ENCODE peak calls at places on chromosomes 11 and 22, in six cellular contexts. C, M, B, E, J and Z are unnamed samples. For H3K36me3 and H3K4me1, the result is how much of the 10 kb centered on the place peaks cover.

GRCh38 chr11:18243783-18244362 is 4.6 kb downstream of the SAA2 start:
- DNase-seq in E (no peak), J (peak), M (peak), B (peak), C (peak), Z (peak)

GRCh38 chr11:100865443-100865842 is 178.4 kb downstream of the ARHGAP42 start:
- DNase-seq in C (no peak), B (no peak), J (no peak), E (no peak), M (no peak), Z (no peak)

GRCh38 chr22:47213571-47214230 is 451.3 kb downstream of the TBC1D22A start:
- DNase-seq in J (no peak), M (no peak), C (no peak), E (peak), B (peak), Z (peak)

GRCh38 chr11:1209371-1210057 is 13.4 kb upstream of the MUC5B start:
- DNase-seq in J (no peak), C (no peak), E (no peak), M (no peak), B (peak), Z (no peak)

GRCh38 chr11:118343981-118344521 is at the start of gene CD3G:
- DNase-seq in E (no peak), B (no peak), M (no peak), C (no peak), J (no peak), Z (peak)

GRCh38 chr11:119982517-119983239 is 155.2 kb downstream of the TRIM29 start:
- DNase-seq in M (peak), E (no peak), J (peak), B (no peak), C (no peak), Z (no peak)

GRCh38 chr11:811446-812245 is 1.9 kb downstream of the RPLP2 start:
- DNase-seq in J (no peak), B (no peak), C (no peak), E (no peak), M (no peak), Z (no peak)

GRCh38 chr11:111694851-111695250 is 71.3 kb downstream of the PPP2R1B start:
- DNase-seq in C (no peak), B (no peak), M (no peak), E (no peak), J (peak), Z (no peak)

GRCh38 chr11:72293391-72293790 is 49.4 kb upstream of the PHOX2A start:
- DNase-seq in J (no peak), C (no peak), M (no peak), B (no peak), E (no peak), Z (no peak)

GRCh38 chr22:46363611-46364321 is 28.3 kb downstream of the TRMU start:
- DNase-seq in B (no peak), J (no peak), M (no peak), C (no peak), E (no peak), Z (no peak)

GRCh38 chr11:76980196-76980595 is 54.0 kb upstream of the B3GNT6 start:
- DNase-seq in E (no peak), J (no peak), C (no peak), B (no peak), M (no peak), Z (no peak)

GRCh38 chr11:76653674-76654309 is 16.8 kb downstream of the LRRC32 start:
- DNase-seq in E (peak), C (no peak), M (no peak), B (peak), J (peak), Z (peak)

GRCh38 chr22:30861688-30862552 is 106.7 kb downstream of the MORC2 start:
- DNase-seq in M (no peak), C (no peak), E (no peak), B (no peak), J (no peak), Z (no peak)

GRCh38 chr11:10400856-10401255 is 54.2 kb upstream of the AMPD3 start:
- DNase-seq in J (peak), E (no peak), M (no peak), B (no peak), C (no peak), Z (no peak)

GRCh38 chr11:57421066-57421465 is 5.9 kb downstream of the SLC43A3 start:
- DNase-seq in E (no peak), C (no peak), M (no peak), J (no peak), B (no peak), Z (no peak)

GRCh38 chr11:12017865-12018453 is 9.5 kb upstream of the DKK3 start:
- DNase-seq in M (no peak), E (no peak), C (peak), B (no peak), J (peak), Z (no peak)

GRCh38 chr22:25564979-25565677 is 653 bp downstream of the GRK3 start:
- DNase-seq in J (peak), E (no peak), M (peak), C (no peak), B (peak), Z (peak)

GRCh38 chr11:21894492-21894891 is 298.4 kb upstream of the ANO5 start:
- DNase-seq in E (no peak), C (no peak), M (no peak), J (no peak), B (no peak), Z (no peak)

GRCh38 chr11:27401280-27401679 is 38.3 kb upstream of the CCDC34 start:
- DNase-seq in B (no peak), J (no peak), C (no peak), M (no peak), E (no peak), Z (no peak)

GRCh38 chr11:112216591-112217105 is 9.6 kb upstream of the PTS start:
- DNase-seq in C (no peak), J (peak), E (no peak), M (no peak), B (no peak), Z (no peak)

GRCh38 chr11:12086271-12087074 is 23.9 kb upstream of the MICAL2 start:
- DNase-seq in M (no peak), E (no peak), J (peak), B (no peak), C (no peak), Z (peak)

GRCh38 chr11:45097721-45098493 is 48.5 kb upstream of the PRDM11 start:
- DNase-seq in J (peak), E (no peak), B (peak), C (peak), M (peak), Z (peak)

GRCh38 chr11:113982306-113982705 is 7.4 kb downstream of the HTR3A start:
- DNase-seq in E (no peak), B (no peak), J (no peak), C (no peak), M (no peak), Z (no peak)

GRCh38 chr22:20656902-20657836 is 116.7 kb upstream of the SERPIND1 start:
- DNase-seq in C (no peak), M (no peak), E (no peak), B (peak), J (no peak), Z (no peak)

DNA sequence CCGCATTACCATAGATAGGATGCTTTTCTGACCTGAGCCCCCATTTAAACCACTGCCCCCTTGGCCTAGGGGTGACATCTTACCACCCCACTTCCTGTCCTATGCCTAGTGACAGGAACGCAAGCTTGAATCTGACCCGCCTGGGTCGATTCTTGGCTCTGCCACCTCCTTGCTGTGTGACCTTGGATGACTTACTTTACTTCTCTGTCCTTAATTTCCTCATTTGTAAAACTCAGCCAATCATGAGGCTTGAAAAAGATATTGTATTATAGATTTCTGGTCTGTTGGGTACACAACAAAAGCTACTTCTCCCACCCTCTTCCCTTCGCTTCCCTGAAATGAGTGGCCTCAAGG is 39.2 kb upstream of the CDON start:
- DNase-seq in J (no peak), M (no peak), E (no peak), B (no peak), C (no peak), Z (no peak)
- H3K36me3 ChIP-seq in J (under half), M (under half), E (under half), B (under half), C (under half), Z (under half)

GRCh38 chr11:2930705-2931415 is 1.6 kb upstream of the PHLDA2 start:
- DNase-seq in C (peak), E (peak), M (peak), J (no peak), B (peak), Z (peak)
- TF ChIP-seq CTCF in C (peak), E (peak), M (peak), J (no peak), B (peak), Z (peak)

GRCh38 chr22:22018825-22019658 is 36.5 kb upstream of the TOP3B start:
- DNase-seq in M (no peak), E (no peak), B (no peak), C (no peak), J (no peak), Z (no peak)
- H3K4me1 ChIP-seq in M (under half), E (under half), B (under half), C (under half), J (under half), Z (under half)

GRCh38 chr11:70430122-70430521 is 31.8 kb downstream of the CTTN start:
- DNase-seq in M (no peak), C (no peak), E (no peak), J (no peak), B (no peak), Z (no peak)
- H3K36me3 ChIP-seq in M (under half), C (half or more), E (under half), J (half or more), B (half or more), Z (under half)

GRCh38 chr11:102306817-102307814 is 10.2 kb upstream of the BIRC3 start:
- DNase-seq in C (no peak), E (no peak), M (no peak), B (no peak), J (peak), Z (no peak)

GRCh38 chr11:102306048-102306575 is 11.2 kb upstream of the BIRC3 start:
- DNase-seq in B (no peak), C (no peak), E (peak), M (peak), J (peak), Z (peak)

GRCh38 chr11:102312656-102313055 is 4.6 kb upstream of the BIRC3 start:
- DNase-seq in C (no peak), M (no peak), E (no peak), B (no peak), J (no peak), Z (no peak)

GRCh38 chr11:102313225-102313940 is 3.9 kb upstream of the BIRC3 start:
- DNase-seq in B (no peak), J (peak), C (no peak), M (no peak), E (no peak), Z (no peak)

DNA sequence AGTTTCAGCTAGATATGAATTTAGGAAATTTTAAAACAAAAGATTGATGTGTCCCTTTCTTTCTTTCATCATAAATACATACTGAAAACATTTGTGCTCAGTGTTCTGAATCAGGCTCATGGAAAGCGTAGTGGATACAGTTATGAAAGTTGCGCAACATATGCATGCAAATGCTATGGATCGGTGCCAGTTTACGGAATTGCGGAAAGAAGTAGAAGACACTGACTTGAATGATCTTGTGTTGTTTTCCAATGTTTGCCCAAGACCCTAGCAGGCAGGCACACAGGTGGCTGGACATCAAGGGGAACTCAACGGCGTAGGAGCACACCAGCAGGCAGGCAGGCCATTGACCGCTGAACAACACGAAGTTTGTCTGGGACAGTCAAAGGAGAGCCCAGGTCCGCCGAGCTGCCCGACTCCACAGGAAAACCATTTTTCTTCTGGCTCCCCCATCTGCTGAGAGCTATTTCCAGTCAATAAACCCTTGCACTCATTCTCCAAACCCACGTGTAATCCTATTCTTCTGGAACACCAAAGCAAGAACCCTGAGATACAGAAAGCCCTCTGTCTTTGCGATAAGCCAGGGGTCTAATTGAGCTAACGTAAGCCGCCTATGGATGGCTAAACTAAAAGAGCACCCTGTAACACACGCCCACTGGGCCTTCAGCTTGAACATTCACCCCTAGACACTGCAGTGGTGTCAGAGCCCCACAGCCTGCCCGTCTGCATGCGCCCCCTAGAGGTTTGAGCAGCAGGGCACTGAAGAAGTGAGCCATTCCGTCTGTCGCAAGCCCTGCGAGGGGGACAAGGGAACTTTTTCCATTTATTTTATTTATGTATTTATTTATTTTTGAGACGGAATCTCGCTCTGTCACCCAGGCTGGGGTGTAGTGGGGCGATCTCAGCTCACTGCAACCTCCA is 7.4 kb upstream of the BIRC3 start:
- DNase-seq in J (no peak), C (no peak), E (no peak), B (peak), M (no peak), Z (no peak)
- TF ChIP-seq CTCF in J (no peak), C (no peak), E (no peak), B (peak), M (no peak), Z (no peak)

DNA sequence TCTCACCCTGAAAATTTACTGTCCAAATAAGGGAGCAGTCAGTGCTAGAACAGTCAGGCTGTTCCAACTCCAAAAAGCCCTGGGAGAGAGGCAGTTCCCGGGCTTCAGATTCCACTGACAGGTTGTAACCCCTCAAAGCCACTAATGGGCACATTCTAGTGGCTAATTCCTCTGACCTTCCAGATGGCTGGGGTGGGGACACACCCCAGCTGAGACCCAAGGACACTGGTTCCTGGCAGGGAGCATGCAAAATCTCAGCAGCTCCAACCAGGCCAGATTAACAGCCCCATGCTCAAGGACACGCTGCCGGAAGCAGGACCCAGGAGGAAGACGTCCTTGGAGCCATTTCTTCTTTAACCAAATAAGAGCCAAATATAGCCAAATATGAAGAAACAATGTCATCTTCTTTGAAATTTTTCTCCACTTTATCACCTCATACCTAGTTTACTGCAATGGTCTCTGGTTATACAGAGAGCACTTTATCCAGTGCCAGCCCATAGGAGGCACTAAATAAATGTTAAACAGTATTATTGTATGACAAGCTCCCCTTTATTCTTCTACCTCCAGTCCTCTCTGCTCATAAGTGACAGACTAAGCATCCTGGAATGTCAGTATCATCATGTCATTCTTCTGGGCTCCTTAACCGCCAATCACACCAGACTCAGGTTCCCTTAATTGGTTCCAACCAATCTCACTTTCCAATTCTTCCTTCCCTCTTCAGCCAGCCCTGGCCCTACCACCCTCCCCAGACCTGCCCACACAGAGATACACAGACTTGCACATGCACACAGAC is 92.9 kb downstream of the RPL27A start:
- DNase-seq in C (no peak), M (no peak), J (peak), E (no peak), B (no peak), Z (no peak)
- H3K4me1 ChIP-seq in C (under half), M (under half), J (under half), E (under half), B (under half), Z (half or more)

GRCh38 chr11:64776425-64776824 is 1.9 kb downstream of the SF1 start:
- DNase-seq in M (no peak), J (no peak), E (no peak), C (no peak), B (no peak), Z (no peak)
- H3K36me3 ChIP-seq in M (under half), J (under half), E (under half), C (under half), B (half or more), Z (half or more)

GRCh38 chr11:103964390-103964789 is 72.0 kb upstream of the DDI1 start:
- DNase-seq in M (no peak), B (no peak), E (no peak), J (no peak), C (no peak), Z (no peak)
- TF ChIP-seq CTCF in M (no peak), B (peak), E (no peak), J (no peak), C (no peak), Z (no peak)

DNA sequence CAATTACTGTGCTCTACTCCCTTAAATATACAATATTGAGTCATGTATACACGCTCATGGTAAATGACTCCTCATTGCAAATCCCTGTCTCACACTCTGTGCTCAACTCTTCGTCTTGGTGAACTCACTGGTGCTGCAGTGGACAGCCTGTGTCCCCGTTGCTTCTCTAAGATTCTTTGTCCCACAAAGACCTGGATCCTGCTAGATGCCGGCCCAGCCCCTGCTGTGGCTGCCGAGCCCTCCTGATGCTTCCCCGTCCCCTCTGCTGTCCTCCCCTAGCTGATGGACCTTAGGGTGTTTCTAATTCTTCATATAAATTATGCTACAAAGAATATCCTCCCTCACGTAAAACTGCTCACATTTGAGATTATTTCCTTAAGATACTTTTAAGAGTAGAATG is 5.5 kb downstream of the APOL2 start:
- DNase-seq in M (no peak), J (no peak), E (no peak), B (no peak), C (no peak), Z (no peak)
- H3K4me1 ChIP-seq in M (under half), J (under half), E (under half), B (under half), C (under half), Z (under half)

DNA sequence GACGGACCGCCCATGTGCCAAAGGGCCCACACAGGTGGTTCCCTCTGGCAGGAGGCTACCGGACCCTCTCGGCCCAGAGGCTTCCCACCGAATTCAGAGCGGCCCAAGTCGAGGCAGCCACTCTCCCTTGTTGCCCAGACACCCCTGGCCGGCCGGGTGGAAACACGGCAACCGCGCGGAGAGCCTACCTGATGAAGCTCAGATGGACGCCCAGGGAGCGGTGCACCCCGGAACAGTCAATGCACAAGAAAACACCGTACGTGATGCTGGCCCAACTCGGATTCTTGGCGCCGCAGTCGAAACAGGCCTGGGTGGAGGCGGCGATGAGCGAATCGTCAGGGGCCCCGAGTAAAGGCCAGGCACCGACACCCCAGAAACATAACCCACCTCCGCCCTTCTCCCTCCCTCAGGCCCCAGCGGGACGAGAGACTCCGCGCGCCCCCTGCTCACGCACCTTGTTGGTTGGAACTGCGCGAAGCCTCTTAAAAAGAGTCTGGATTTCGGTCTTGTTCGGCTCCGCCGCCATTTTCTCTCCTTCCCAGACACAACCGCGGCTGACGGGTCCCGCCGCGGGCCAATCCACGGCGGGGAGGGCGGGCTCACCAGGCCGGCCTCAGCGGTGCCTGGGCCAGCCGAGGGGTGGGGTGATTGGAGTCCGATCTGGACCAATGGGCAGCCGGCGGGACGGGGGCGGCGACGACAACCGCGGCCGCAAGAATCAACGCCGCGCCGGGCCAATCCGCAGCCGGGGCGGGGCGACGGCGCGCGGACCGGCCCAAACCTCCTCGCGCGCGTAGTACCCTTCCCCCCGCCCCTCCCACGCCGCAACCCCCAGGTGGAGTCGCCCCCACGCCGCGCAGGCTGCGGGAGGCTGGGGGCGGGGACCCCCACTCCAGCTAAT is at the start of gene ARFGAP2:
- DNase-seq in E (peak), M (peak), J (peak), B (peak), C (peak), Z (peak)
- H3K36me3 ChIP-seq in E (under half), M (under half), J (under half), B (half or more), C (under half), Z (under half)